ENCODE peak calls at places on chromosomes 5 and 9, in nine cellular contexts. One of them, this sample, is unnamed.

GRCh38 chr5:130896636-130897035 is 268.4 kb downstream of the HINT1 start:
- DNase-seq in sigmoid colon: no peak
- DNase-seq in prostate gland: no peak
- DNase-seq in stomach: no peak
- DNase-seq in HepG2: no peak
- DNase-seq in K562: no peak
- DNase-seq in GM23338: no peak
- DNase-seq in SK-N-SH: no peak
- DNase-seq in transverse colon: no peak
- DNase-seq in this sample: no peak

GRCh38 chr9:107705521-107705920 is 216.0 kb upstream of the KLF4 start:
- DNase-seq in sigmoid colon: no peak
- DNase-seq in prostate gland: no peak
- DNase-seq in stomach: no peak
- DNase-seq in HepG2: no peak
- DNase-seq in K562: no peak
- DNase-seq in GM23338: no peak
- DNase-seq in SK-N-SH: no peak
- DNase-seq in transverse colon: no peak
- DNase-seq in this sample: no peak

GRCh38 chr9:131610231-131610761 is 65.0 kb downstream of the PRRT1B start:
- DNase-seq in sigmoid colon: peak; percentile 84
- DNase-seq in prostate gland: no peak
- DNase-seq in stomach: no peak
- DNase-seq in HepG2: no peak
- DNase-seq in K562: no peak
- DNase-seq in GM23338: no peak
- DNase-seq in SK-N-SH: no peak
- DNase-seq in transverse colon: no peak
- DNase-seq in this sample: no peak

GRCh38 chr9:95031711-95032461 is 285.6 kb downstream of the FANCC start:
- DNase-seq in sigmoid colon: no peak
- DNase-seq in prostate gland: no peak
- DNase-seq in stomach: peak; percentile 83
- DNase-seq in HepG2: peak; percentile 98
- DNase-seq in K562: no peak
- DNase-seq in GM23338: no peak
- DNase-seq in SK-N-SH: no peak
- DNase-seq in transverse colon: no peak
- DNase-seq in this sample: no peak

GRCh38 chr9:127223810-127224177 is 40.8 kb upstream of the GARNL3 start:
- DNase-seq in sigmoid colon: no peak
- DNase-seq in prostate gland: no peak
- DNase-seq in stomach: no peak
- DNase-seq in HepG2: no peak
- DNase-seq in K562: peak; percentile 14
- DNase-seq in GM23338: no peak
- DNase-seq in SK-N-SH: no peak
- DNase-seq in transverse colon: no peak
- DNase-seq in this sample: no peak

GRCh38 chr5:76363385-76364261 is 39.5 kb upstream of the IQGAP2 start:
- DNase-seq in sigmoid colon: no peak
- DNase-seq in prostate gland: no peak
- DNase-seq in stomach: peak; percentile 74
- DNase-seq in HepG2: peak; percentile 15
- DNase-seq in K562: peak; percentile 93
- DNase-seq in GM23338: no peak
- DNase-seq in SK-N-SH: no peak
- DNase-seq in transverse colon: peak; percentile 84
- DNase-seq in this sample: no peak

GRCh38 chr9:84170521-84171141 is 169.9 kb downstream of the SLC28A3 start:
- DNase-seq in sigmoid colon: peak; percentile 90
- DNase-seq in prostate gland: peak; percentile 18
- DNase-seq in stomach: peak; percentile 64
- DNase-seq in HepG2: peak; percentile 45
- DNase-seq in K562: peak; percentile 21
- DNase-seq in GM23338: peak; percentile 33
- DNase-seq in SK-N-SH: peak; percentile 46
- DNase-seq in transverse colon: peak; percentile 73
- DNase-seq in this sample: no peak

GRCh38 chr9:113481176-113481805 is 17.8 kb downstream of the RGS3 start:
- DNase-seq in sigmoid colon: peak; percentile 52
- DNase-seq in prostate gland: peak; percentile 78
- DNase-seq in stomach: peak; percentile 65
- DNase-seq in HepG2: no peak
- DNase-seq in K562: no peak
- DNase-seq in GM23338: no peak
- DNase-seq in SK-N-SH: no peak
- DNase-seq in transverse colon: peak; percentile 52
- DNase-seq in this sample: no peak

GRCh38 chr9:34659592-34660253 is 2.7 kb downstream of the CCL27 start:
- DNase-seq in sigmoid colon: no peak
- DNase-seq in prostate gland: no peak
- DNase-seq in stomach: no peak
- DNase-seq in HepG2: no peak
- DNase-seq in K562: no peak
- DNase-seq in GM23338: no peak
- DNase-seq in SK-N-SH: no peak
- DNase-seq in transverse colon: peak; percentile 37
- DNase-seq in this sample: no peak

GRCh38 chr9:96052703-96053102 is 177.2 kb downstream of the ERCC6L2 start:
- DNase-seq in sigmoid colon: no peak
- DNase-seq in prostate gland: no peak
- DNase-seq in stomach: no peak
- DNase-seq in HepG2: no peak
- DNase-seq in K562: no peak
- DNase-seq in GM23338: no peak
- DNase-seq in SK-N-SH: no peak
- DNase-seq in transverse colon: no peak
- DNase-seq in this sample: no peak

GRCh38 chr9:83508072-83508471 is 30.1 kb downstream of the FRMD3 start:
- DNase-seq in sigmoid colon: no peak
- DNase-seq in prostate gland: no peak
- DNase-seq in stomach: no peak
- DNase-seq in HepG2: no peak
- DNase-seq in K562: no peak
- DNase-seq in GM23338: no peak
- DNase-seq in SK-N-SH: no peak
- DNase-seq in transverse colon: no peak
- DNase-seq in this sample: no peak

GRCh38 chr9:102205251-102205650 is 466.8 kb upstream of the GRIN3A start:
- DNase-seq in sigmoid colon: no peak
- DNase-seq in prostate gland: no peak
- DNase-seq in stomach: no peak
- DNase-seq in HepG2: no peak
- DNase-seq in K562: no peak
- DNase-seq in GM23338: no peak
- DNase-seq in SK-N-SH: no peak
- DNase-seq in transverse colon: no peak
- DNase-seq in this sample: no peak

GRCh38 chr5:135714126-135714894 is 120.2 kb upstream of the SLC25A48 start:
- DNase-seq in sigmoid colon: no peak
- DNase-seq in prostate gland: no peak
- DNase-seq in stomach: no peak
- DNase-seq in HepG2: no peak
- DNase-seq in K562: no peak
- DNase-seq in GM23338: no peak
- DNase-seq in SK-N-SH: no peak
- DNase-seq in transverse colon: no peak
- DNase-seq in this sample: no peak

GRCh38 chr9:18947772-18948391 is 85.1 kb downstream of the SAXO1 start:
- DNase-seq in sigmoid colon: no peak
- DNase-seq in prostate gland: no peak
- DNase-seq in stomach: no peak
- DNase-seq in HepG2: no peak
- DNase-seq in K562: no peak
- DNase-seq in GM23338: no peak
- DNase-seq in SK-N-SH: no peak
- DNase-seq in transverse colon: no peak
- DNase-seq in this sample: no peak

GRCh38 chr5:127596501-127596900 is 52.4 kb upstream of the CTXN3 start:
- DNase-seq in sigmoid colon: no peak
- DNase-seq in prostate gland: no peak
- DNase-seq in stomach: no peak
- DNase-seq in HepG2: no peak
- DNase-seq in K562: no peak
- DNase-seq in GM23338: no peak
- DNase-seq in SK-N-SH: no peak
- DNase-seq in transverse colon: no peak
- DNase-seq in this sample: no peak

GRCh38 chr5:113166710-113167366 is 190.2 kb downstream of the DCP2 start:
- DNase-seq in sigmoid colon: no peak
- DNase-seq in prostate gland: no peak
- DNase-seq in stomach: no peak
- DNase-seq in HepG2: peak; percentile 6
- DNase-seq in K562: no peak
- DNase-seq in GM23338: no peak
- DNase-seq in SK-N-SH: no peak
- DNase-seq in transverse colon: no peak
- DNase-seq in this sample: no peak

GRCh38 chr9:76733096-76733495 is 31.1 kb upstream of the PCA3 start:
- DNase-seq in sigmoid colon: no peak
- DNase-seq in prostate gland: no peak
- DNase-seq in stomach: no peak
- DNase-seq in HepG2: no peak
- DNase-seq in K562: no peak
- DNase-seq in GM23338: no peak
- DNase-seq in SK-N-SH: no peak
- DNase-seq in transverse colon: no peak
- DNase-seq in this sample: no peak

GRCh38 chr9:133658442-133659431 is 22.6 kb downstream of the DBH start:
- DNase-seq in sigmoid colon: no peak
- DNase-seq in prostate gland: peak; percentile 21
- DNase-seq in stomach: peak; percentile 52
- DNase-seq in HepG2: peak; percentile 81
- DNase-seq in K562: peak; percentile 43
- DNase-seq in GM23338: no peak
- DNase-seq in SK-N-SH: no peak
- DNase-seq in transverse colon: peak; percentile 45
- DNase-seq in this sample: no peak

GRCh38 chr5:151483176-151483575 is 35.8 kb downstream of the SLC36A1 start:
- DNase-seq in sigmoid colon: no peak
- DNase-seq in prostate gland: no peak
- DNase-seq in stomach: no peak
- DNase-seq in HepG2: no peak
- DNase-seq in K562: no peak
- DNase-seq in GM23338: peak; percentile 30
- DNase-seq in SK-N-SH: no peak
- DNase-seq in transverse colon: no peak
- DNase-seq in this sample: no peak

GRCh38 chr5:16737620-16738364 is 121.0 kb upstream of the RETREG1 start:
- DNase-seq in sigmoid colon: no peak
- DNase-seq in prostate gland: no peak
- DNase-seq in stomach: no peak
- DNase-seq in HepG2: peak; percentile 52
- DNase-seq in K562: no peak
- DNase-seq in GM23338: peak; percentile 83
- DNase-seq in SK-N-SH: no peak
- DNase-seq in transverse colon: peak; percentile 52
- DNase-seq in this sample: no peak
- H3K4me1 ChIP-seq in sigmoid colon: peaks cover 6% of the 10 kb centered on the region
- H3K4me1 ChIP-seq in prostate gland: peaks cover 3% of the 10 kb centered on the region
- H3K4me1 ChIP-seq in stomach: peaks cover 26% of the 10 kb centered on the region
- H3K4me1 ChIP-seq in HepG2: peaks cover 48% of the 10 kb centered on the region
- H3K4me1 ChIP-seq in K562: no peaks in the 10 kb centered on the region
- H3K4me1 ChIP-seq in GM23338: peaks cover 41% of the 10 kb centered on the region
- H3K4me1 ChIP-seq in SK-N-SH: peaks cover 17% of the 10 kb centered on the region
- H3K4me1 ChIP-seq in transverse colon: peaks cover 27% of the 10 kb centered on the region
- H3K4me1 ChIP-seq in this sample: peaks cover 22% of the 10 kb centered on the region

GRCh38 chr5:64768358-64769312 is at the start of the genes CWC27 and SREK1IP1:
- DNase-seq in sigmoid colon: peak; percentile 87
- DNase-seq in prostate gland: peak; percentile 74
- DNase-seq in stomach: peak; percentile 83
- DNase-seq in HepG2: peak; percentile 87
- DNase-seq in K562: peak; percentile 91
- DNase-seq in GM23338: peak; percentile 94
- DNase-seq in SK-N-SH: peak; percentile 75
- DNase-seq in transverse colon: peak; percentile 86
- DNase-seq in this sample: no peak
- TF ChIP-seq CTCF in sigmoid colon: no peak
- TF ChIP-seq CTCF in prostate gland: peak; percentile 22
- TF ChIP-seq CTCF in stomach: peak; percentile 17
- TF ChIP-seq CTCF in HepG2: peak; percentile 15
- TF ChIP-seq CTCF in K562: no peak
- TF ChIP-seq CTCF in GM23338: no peak
- TF ChIP-seq CTCF in SK-N-SH: no peak
- TF ChIP-seq CTCF in transverse colon: peak; percentile 19
- TF ChIP-seq CTCF in this sample: no peak

GRCh38 chr5:98927988-98928801 is 612 bp downstream of the CHD1 start:
- DNase-seq in sigmoid colon: peak; percentile 88
- DNase-seq in prostate gland: peak; percentile 68
- DNase-seq in stomach: peak; percentile 57
- DNase-seq in HepG2: peak; percentile 28
- DNase-seq in K562: peak; percentile 75
- DNase-seq in GM23338: peak; percentile 78
- DNase-seq in SK-N-SH: peak; percentile 82
- DNase-seq in transverse colon: peak; percentile 71
- DNase-seq in this sample: no peak

GRCh38 chr5:98928802-98929122 is at the start of gene CHD1:
- DNase-seq in sigmoid colon: peak; percentile 98
- DNase-seq in prostate gland: peak; percentile 93
- DNase-seq in stomach: peak; percentile 95
- DNase-seq in HepG2: peak; percentile 91
- DNase-seq in K562: peak; percentile 98
- DNase-seq in GM23338: peak; percentile 95
- DNase-seq in SK-N-SH: peak; percentile 93
- DNase-seq in transverse colon: peak; percentile 96
- DNase-seq in this sample: peak; percentile 96

GRCh38 chr5:98929982-98930355 is 1.2 kb upstream of the CHD1 start:
- DNase-seq in sigmoid colon: no peak
- DNase-seq in prostate gland: no peak
- DNase-seq in stomach: no peak
- DNase-seq in HepG2: no peak
- DNase-seq in K562: no peak
- DNase-seq in GM23338: no peak
- DNase-seq in SK-N-SH: no peak
- DNase-seq in transverse colon: peak; percentile 23
- DNase-seq in this sample: no peak

GRCh38 chr5:98930972-98931762 is 2.4 kb upstream of the CHD1 start:
- DNase-seq in sigmoid colon: no peak
- DNase-seq in prostate gland: no peak
- DNase-seq in stomach: no peak
- DNase-seq in HepG2: no peak
- DNase-seq in K562: no peak
- DNase-seq in GM23338: no peak
- DNase-seq in SK-N-SH: no peak
- DNase-seq in transverse colon: no peak
- DNase-seq in this sample: no peak

GRCh38 chr5:98929123-98929981 is 545 bp upstream of the CHD1 start:
- DNase-seq in sigmoid colon: peak; percentile 98
- DNase-seq in prostate gland: peak; percentile 87
- DNase-seq in stomach: peak; percentile 88
- DNase-seq in HepG2: peak; percentile 91
- DNase-seq in K562: peak; percentile 96
- DNase-seq in GM23338: peak; percentile 94
- DNase-seq in SK-N-SH: peak; percentile 80
- DNase-seq in transverse colon: peak; percentile 94
- DNase-seq in this sample: peak; percentile 98
- TF ChIP-seq POLR2AphosphoS5 in sigmoid colon: peak; percentile 97
- TF ChIP-seq POLR2AphosphoS5 in prostate gland: peak; percentile 78
- TF ChIP-seq POLR2AphosphoS5 in stomach: peak; percentile 98
- TF ChIP-seq POLR2AphosphoS5 in HepG2: peak; percentile 73
- TF ChIP-seq POLR2AphosphoS5 in K562: peak; percentile 52
- TF ChIP-seq POLR2AphosphoS5 in GM23338: peak; percentile 68
- TF ChIP-seq POLR2AphosphoS5 in SK-N-SH: peak; percentile 72
- TF ChIP-seq POLR2AphosphoS5 in transverse colon: peak; percentile 98
- TF ChIP-seq POLR2AphosphoS5 in this sample: peak; percentile 100

GRCh38 chr5:173922527-173922926 is 34.4 kb downstream of the CPEB4 start:
- DNase-seq in sigmoid colon: no peak
- DNase-seq in prostate gland: no peak
- DNase-seq in stomach: no peak
- DNase-seq in HepG2: no peak
- DNase-seq in K562: no peak
- DNase-seq in GM23338: no peak
- DNase-seq in SK-N-SH: no peak
- DNase-seq in transverse colon: no peak
- DNase-seq in this sample: no peak
- H3K4me1 ChIP-seq in sigmoid colon: peaks cover 90% of the 10 kb centered on the region
- H3K4me1 ChIP-seq in prostate gland: peaks cover 12% of the 10 kb centered on the region
- H3K4me1 ChIP-seq in stomach: peaks cover 53% of the 10 kb centered on the region
- H3K4me1 ChIP-seq in HepG2: peaks cover 71% of the 10 kb centered on the region
- H3K4me1 ChIP-seq in K562: peaks cover 5% of the 10 kb centered on the region
- H3K4me1 ChIP-seq in GM23338: peaks cover 40% of the 10 kb centered on the region
- H3K4me1 ChIP-seq in SK-N-SH: peaks cover 20% of the 10 kb centered on the region
- H3K4me1 ChIP-seq in transverse colon: peaks cover 51% of the 10 kb centered on the region
- H3K4me1 ChIP-seq in this sample: peaks cover 57% of the 10 kb centered on the region

This sample was measured in vagina.